ENCODE peak calls at places on chromosomes 13 and 19, in ten cellular contexts. W is foreskin keratinocyte; C is stimulated activated CD4-positive, alpha-beta T cell treated with anti-CD3 and anti-CD28 coated beads, Interleukin-4, amount 100 ng/mL, for 24 hours; K is NCI-H510A; E is C1 segment of cervical spinal cord; F is CD4-positive, alpha-beta T cell; B is activated CD8-positive, alpha-beta memory T cell treated with anti-CD3 and anti-CD28 coated beads for 1 hour; J is CD8-positive, alpha-beta memory T cell; A is Panc1; G is ascending aorta. X is an unnamed sample.

GRCh38 chr13:51519839-51520238 is 64.4 kb upstream of the WDFY2 start:
- DNase-seq in W (no peak), C (no peak), K (no peak), E (no peak), F (no peak), B (no peak), J (no peak), A (no peak), G (no peak), X (no peak)

GRCh38 chr13:60509601-60510386 is 112.8 kb downstream of the TDRD3 start:
- DNase-seq in W (no peak), C (no peak), K (no peak), E (no peak), F (no peak), B (no peak), J (no peak), A (no peak), G (no peak), X (peak)

GRCh38 chr13:62387642-62388041 is 972.0 kb upstream of the PCDH20 start:
- DNase-seq in W (no peak), C (no peak), K (no peak), E (no peak), F (no peak), B (no peak), J (no peak), A (no peak), G (no peak), X (no peak)

GRCh38 chr13:97568850-97569249 is 134.9 kb downstream of the RAP2A start:
- DNase-seq in W (no peak), C (no peak), K (no peak), E (no peak), F (no peak), B (no peak), J (no peak), A (no peak), G (no peak), X (peak)

GRCh38 chr13:35978607-35979316 is 152.4 kb downstream of the DCLK1 start:
- DNase-seq in W (no peak), C (peak), K (no peak), E (no peak), F (no peak), B (no peak), J (no peak), A (peak), G (no peak), X (peak)

GRCh38 chr19:3189702-3190469 is 4.2 kb downstream of the NCLN start:
- DNase-seq in W (no peak), C (no peak), K (no peak), E (no peak), F (no peak), B (no peak), J (no peak), A (no peak), G (no peak), X (no peak)

GRCh38 chr19:55537741-55538111 is 793 bp upstream of the SBK2 start:
- DNase-seq in W (no peak), C (no peak), K (no peak), E (no peak), F (no peak), B (no peak), J (no peak), A (no peak), G (no peak), X (no peak)

GRCh38 chr19:15264061-15264932 is 32.0 kb upstream of the EPHX3 start:
- DNase-seq in W (no peak), C (peak), K (no peak), E (peak), F (peak), B (peak), J (peak), A (no peak), G (peak), X (no peak)

GRCh38 chr13:72530471-72530870 is 197.0 kb downstream of the MZT1 start:
- DNase-seq in W (no peak), C (no peak), K (no peak), E (no peak), F (no peak), B (no peak), J (no peak), A (no peak), G (no peak), X (no peak)

GRCh38 chr19:32662186-32662585 is 12.8 kb downstream of the ANKRD27 start:
- DNase-seq in W (no peak), C (no peak), K (no peak), E (no peak), F (no peak), B (no peak), J (no peak), A (no peak), G (no peak), X (peak)

GRCh38 chr19:18423258-18424020 is 4.2 kb downstream of the SSBP4 start:
- DNase-seq in W (no peak), C (no peak), K (no peak), E (no peak), F (no peak), B (no peak), J (no peak), A (no peak), G (no peak), X (no peak)

GRCh38 chr13:27679896-27680295 is 58.2 kb downstream of the POLR1D start:
- DNase-seq in W (no peak), C (no peak), K (no peak), E (no peak), F (no peak), B (no peak), J (no peak), A (no peak), G (no peak), X (no peak)

GRCh38 chr19:7871530-7872305 is 2.5 kb downstream of the PRR36 start:
- DNase-seq in W (no peak), C (peak), K (peak), E (peak), F (peak), B (peak), J (peak), A (peak), G (peak), X (no peak)

GRCh38 chr13:98454389-98454881 is 122.5 kb downstream of the STK24 start:
- DNase-seq in W (no peak), C (no peak), K (no peak), E (peak), F (no peak), B (no peak), J (no peak), A (no peak), G (no peak), X (no peak)

GRCh38 chr19:51702754-51703654 is 9.9 kb downstream of the SPACA6 start:
- DNase-seq in W (no peak), C (no peak), K (no peak), E (no peak), F (no peak), B (no peak), J (no peak), A (no peak), G (peak), X (no peak)

GRCh38 chr13:37648604-37649003 is 50.0 kb upstream of the POSTN start:
- DNase-seq in W (no peak), C (no peak), K (no peak), E (no peak), F (no peak), B (no peak), J (no peak), A (no peak), G (no peak), X (no peak)

GRCh38 chr19:50492303-50493052 is 15.8 kb upstream of the GARIN5A start:
- DNase-seq in W (no peak), C (peak), K (no peak), E (no peak), F (no peak), B (no peak), J (no peak), A (no peak), G (no peak), X (no peak)

GRCh38 chr13:50149932-50150331 is 134.7 kb downstream of the KCNRG start:
- DNase-seq in W (no peak), C (no peak), K (peak), E (no peak), F (no peak), B (no peak), J (no peak), A (no peak), G (no peak), X (no peak)

GRCh38 chr13:99648266-99648665 is 147.0 kb downstream of the TM9SF2 start:
- DNase-seq in W (no peak), C (no peak), K (no peak), E (no peak), F (no peak), B (no peak), J (no peak), A (no peak), G (no peak), X (no peak)